ENCODE peak calls at places on chromosomes 6 and 20, in seven cellular contexts. Y is right atrium auricular region, W is breast epithelium, K is aorta, V is heart right ventricle, H is ascending aorta, M is iPS DF 6.9. G is an unnamed sample.

GRCh38 chr6:95364016-95364604 is 213.2 kb upstream of the MANEA start:
- DNase-seq in K (no peak), M (no peak), Y (no peak), W (no peak), V (no peak), H (no peak), G (no peak)

GRCh38 chr20:24643731-24644130 is 174.3 kb downstream of the SYNDIG1 start:
- DNase-seq in K (no peak), M (no peak), Y (no peak), H (no peak), V (no peak), W (no peak), G (no peak)

GRCh38 chr20:34938466-34939163 is 17.0 kb downstream of the GSS start:
- DNase-seq in H (no peak), V (peak; percentile 76), Y (no peak), M (no peak), K (peak; percentile 78), W (peak; percentile 55), G (no peak)

GRCh38 chr6:34465551-34466241 is at the start of gene PACSIN1:
- DNase-seq in H (no peak), K (no peak), Y (no peak), M (no peak), W (no peak), V (peak; percentile 20), G (no peak)

GRCh38 chr6:95543798-95544197 is 33.5 kb upstream of the MANEA start:
- DNase-seq in K (no peak), W (no peak), V (no peak), H (no peak), M (no peak), Y (no peak), G (no peak)

GRCh38 chr6:38215651-38216319 is 396.3 kb downstream of the ZFAND3 start:
- DNase-seq in K (no peak), W (no peak), H (no peak), Y (no peak), V (no peak), M (no peak), G (no peak)

GRCh38 chr6:105591053-105591452 is 188.2 kb upstream of the PREP start:
- DNase-seq in K (no peak), W (no peak), M (no peak), H (no peak), Y (no peak), V (no peak), G (no peak)

GRCh38 chr6:134282816-134283215 is 35.1 kb downstream of the SGK1 start:
- DNase-seq in K (no peak), V (no peak), Y (no peak), W (no peak), M (no peak), H (no peak), G (no peak)

GRCh38 chr6:7052441-7052936 is 55.3 kb upstream of the RREB1 start:
- DNase-seq in Y (no peak), V (peak; percentile 63), W (no peak), K (peak; percentile 79), H (no peak), M (no peak), G (peak; percentile 68)

DNA sequence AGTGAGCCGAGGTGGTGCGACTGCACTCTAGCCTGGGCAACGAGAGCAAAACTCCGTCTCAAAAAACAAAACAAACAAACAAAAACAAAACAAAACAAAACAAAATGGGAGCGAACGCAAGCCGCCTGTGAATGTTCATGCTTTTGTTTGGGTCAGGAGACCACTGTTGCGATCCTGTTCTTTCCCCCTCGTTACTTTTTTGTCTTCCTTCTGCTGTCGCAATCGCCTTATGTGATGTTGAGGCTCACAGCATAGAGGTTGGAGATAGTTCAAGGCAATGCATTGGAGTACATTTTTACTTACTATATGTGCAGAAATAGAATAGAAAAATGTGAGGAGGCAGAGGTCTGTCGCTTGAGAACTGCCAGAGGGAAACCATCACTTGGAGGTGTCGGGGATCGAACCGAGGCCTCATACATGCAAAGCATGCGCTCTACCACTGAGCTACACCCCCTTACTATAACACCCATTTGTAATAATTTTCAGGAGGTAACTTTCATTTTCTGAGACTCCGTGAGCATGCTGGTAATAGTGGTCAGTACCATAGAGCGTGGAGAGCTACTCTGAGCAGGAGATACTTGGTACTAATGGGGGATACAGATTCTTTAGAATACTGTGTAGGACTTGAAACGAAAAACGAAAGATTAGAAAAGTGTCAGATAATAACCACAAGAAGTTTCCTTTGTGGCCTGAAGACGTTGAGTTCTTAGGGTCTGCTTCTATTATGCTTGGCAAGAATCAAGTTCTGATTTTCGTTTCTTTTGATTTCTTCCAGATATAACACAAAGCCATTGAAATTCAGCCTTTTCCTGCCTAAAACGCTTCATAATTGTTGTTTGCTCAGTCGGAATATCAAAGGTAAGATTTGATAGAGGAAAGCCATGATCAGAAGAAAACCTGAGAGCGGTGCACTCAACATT is 121.1 kb downstream of the TRIM27 start:
- DNase-seq in M (no peak), V (no peak), K (no peak), W (no peak), Y (no peak), H (no peak), G (no peak)
- H3K4me3 ChIP-seq in M (peak overlapping the region; percentile 73), V (no peak overlapping the region), K (no peak overlapping the region), W (no peak overlapping the region), Y (no peak overlapping the region), H (no peak overlapping the region), G (no peak overlapping the region)

DNA sequence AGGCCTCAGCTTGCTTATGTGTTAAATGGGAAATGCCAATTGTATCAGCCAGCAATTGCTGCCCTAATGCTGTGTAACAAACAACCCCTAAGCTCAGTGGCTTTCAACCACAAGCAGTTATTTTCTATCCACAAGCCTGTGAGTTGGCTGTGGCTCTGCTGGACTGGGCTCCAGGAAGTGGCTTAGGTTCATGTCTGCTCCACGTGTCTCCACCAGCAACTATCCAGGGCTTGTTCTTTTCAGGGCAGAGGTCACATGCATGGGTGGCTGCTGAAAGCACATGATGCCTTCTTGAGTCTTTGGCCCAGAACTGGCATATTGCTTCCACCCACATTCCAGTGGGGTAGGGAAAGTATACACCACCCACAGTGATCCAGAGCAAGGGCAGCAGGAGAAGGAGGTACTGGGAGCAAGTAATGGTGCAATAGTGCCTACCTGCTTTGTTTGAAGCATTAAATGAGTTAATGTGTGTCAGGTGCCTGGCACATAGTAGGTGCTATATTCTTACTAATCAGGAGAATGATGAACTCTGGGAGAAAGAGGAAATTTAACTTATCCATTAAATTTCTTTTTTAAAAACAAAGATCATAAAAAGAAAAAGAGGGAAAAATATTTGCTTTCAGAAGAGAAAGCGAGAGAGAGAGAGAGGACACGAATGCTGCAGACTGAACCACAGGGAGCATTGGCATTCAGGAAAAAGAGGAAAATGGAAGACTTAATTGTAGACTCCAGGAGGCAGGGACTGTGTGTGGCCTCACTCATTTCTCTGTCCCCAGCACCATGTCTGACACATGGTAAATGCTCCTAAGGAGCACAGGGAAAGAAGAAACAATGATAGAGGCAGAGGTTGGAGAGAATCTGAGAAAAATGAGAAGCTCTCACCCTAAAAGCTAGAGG is 25.2 kb upstream of the RNF24 start:
- DNase-seq in K (no peak), M (no peak), V (no peak), H (peak; percentile 61), W (no peak), Y (no peak), G (no peak)
- H3K4me1 ChIP-seq in K (no peaks in the 10 kb centered on the region), M (peaks cover 7% of the 10 kb centered on the region), V (peaks cover 13% of the 10 kb centered on the region), H (peaks cover 3% of the 10 kb centered on the region), W (peaks cover 4% of the 10 kb centered on the region), Y (no peaks in the 10 kb centered on the region), G (peaks cover 12% of the 10 kb centered on the region)

DNA sequence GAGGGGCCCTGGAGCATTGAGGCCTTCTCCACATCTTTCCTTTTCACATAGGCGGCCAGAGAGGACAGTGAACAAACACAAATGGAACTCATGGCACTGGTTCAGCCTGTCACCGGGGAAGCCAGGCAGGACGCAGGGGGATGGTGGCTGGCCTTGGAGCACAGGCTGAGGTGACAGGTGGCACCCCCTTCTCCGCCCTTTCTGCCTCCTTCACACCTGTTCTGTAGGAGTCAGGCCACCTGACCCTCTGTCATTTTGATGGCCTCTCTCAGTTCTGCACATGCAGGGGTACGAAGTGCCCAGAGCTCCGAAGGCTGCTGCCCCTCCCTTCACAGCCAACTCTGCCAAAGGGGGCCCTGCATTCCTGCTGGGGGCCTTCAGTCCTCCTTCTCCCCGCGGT is 60.8 kb downstream of the CD40 start:
- DNase-seq in V (no peak), H (no peak), Y (no peak), M (no peak), K (no peak), W (no peak), G (no peak)
- H3K4me3 ChIP-seq in V (no peak overlapping the region), H (no peak overlapping the region), Y (no peak overlapping the region), M (no peak overlapping the region), K (no peak overlapping the region), W (no peak overlapping the region), G (no peak overlapping the region)

GRCh38 chr20:62326559-62326958 is 23.8 kb downstream of the ADRM1 start:
- DNase-seq in H (no peak), V (no peak), K (no peak), W (no peak), M (no peak), Y (no peak), G (peak; percentile 68)
- H3K4me1 ChIP-seq in H (no peaks in the 10 kb centered on the region), V (peaks cover 2% of the 10 kb centered on the region), K (no peaks in the 10 kb centered on the region), W (no peaks in the 10 kb centered on the region), M (no peaks in the 10 kb centered on the region), Y (no peaks in the 10 kb centered on the region), G (no peaks in the 10 kb centered on the region)

GRCh38 chr20:51750037-51750769 is 18.0 kb downstream of the ATP9A start:
- DNase-seq in Y (peak; percentile 80), W (peak; percentile 86), M (no peak), H (peak; percentile 94), K (peak; percentile 93), V (peak; percentile 53), G (peak; percentile 80)
- H3K4me3 ChIP-seq in Y (no peak overlapping the region), W (no peak overlapping the region), M (no peak overlapping the region), H (no peak overlapping the region), K (no peak overlapping the region), V (no peak overlapping the region), G (no peak overlapping the region)

GRCh38 chr6:1626481-1626880 is 16.8 kb downstream of the FOXC1 start:
- DNase-seq in Y (no peak), V (no peak), M (no peak), W (no peak), K (no peak), H (no peak), G (no peak)
- H3K4me1 ChIP-seq in Y (peaks cover 26% of the 10 kb centered on the region), V (peaks cover 22% of the 10 kb centered on the region), M (peaks cover 5% of the 10 kb centered on the region), W (no peaks in the 10 kb centered on the region), K (peaks cover 4% of the 10 kb centered on the region), H (peaks cover 41% of the 10 kb centered on the region), G (peaks cover 14% of the 10 kb centered on the region)

GRCh38 chr6:136324981-136325380 is 35.3 kb upstream of the BCLAF1 start:
- DNase-seq in W (no peak), M (no peak), K (no peak), V (no peak), H (no peak), Y (no peak), G (no peak)
- H3K4me3 ChIP-seq in W (no peak overlapping the region), M (no peak overlapping the region), K (no peak overlapping the region), V (no peak overlapping the region), H (no peak overlapping the region), Y (no peak overlapping the region), G (no peak overlapping the region)

DNA sequence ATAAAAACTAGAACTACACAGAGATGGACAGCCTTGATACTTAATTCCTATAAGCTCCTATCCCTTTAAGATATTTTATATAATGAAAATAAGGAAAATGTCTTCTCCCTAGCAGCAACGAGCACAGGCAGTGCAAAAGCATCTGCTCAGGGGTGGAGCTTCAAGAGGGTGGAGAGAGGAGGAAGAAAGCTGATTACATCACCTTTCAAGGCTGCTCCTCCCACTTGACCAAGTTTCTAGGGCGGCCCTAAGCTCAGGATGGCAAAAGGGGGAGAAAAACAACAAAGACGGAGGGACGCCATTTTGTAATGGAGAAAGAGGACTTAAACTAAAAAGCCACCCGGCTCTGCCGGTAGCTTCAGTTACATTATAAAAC is 2.2 kb downstream of the PPP1R10 start:
- DNase-seq in W (peak; percentile 95), H (peak; percentile 96), M (peak; percentile 94), Y (peak; percentile 91), K (peak; percentile 81), V (peak; percentile 56), G (no peak)
- H3K4me1 ChIP-seq in W (no peaks in the 10 kb centered on the region), H (peaks cover 52% of the 10 kb centered on the region), M (no peaks in the 10 kb centered on the region), Y (peaks cover 63% of the 10 kb centered on the region), K (peaks cover 3% of the 10 kb centered on the region), V (peaks cover 65% of the 10 kb centered on the region), G (peaks cover 49% of the 10 kb centered on the region)